ENCODE peak calls at places on chromosomes 13 and 19, in eight cellular contexts. W, F, P, Y, Q, H, D and C are unnamed samples.

GRCh38 chr13:31067416-31068118 is 94.1 kb downstream of the HSPH1 start:
- DNase-seq in W (peak; percentile 62), F (no peak), P (no peak), Y (no peak), Q (no peak), H (no peak), D (no peak), C (no peak)

GRCh38 chr19:4064551-4065260 is 2.0 kb downstream of the ZBTB7A start:
- DNase-seq in W (no peak), F (peak; percentile 35), P (no peak), Y (no peak), Q (peak; percentile 63), H (peak; percentile 87), D (no peak), C (no peak)

GRCh38 chr13:102798653-102799543 is at the start of the genes BIVM and POGLUT2:
- DNase-seq in W (peak; percentile 92), F (peak; percentile 92), P (peak; percentile 91), Y (peak; percentile 63), Q (peak; percentile 88), H (peak; percentile 95), D (peak; percentile 83), C (peak; percentile 71)

GRCh38 chr13:59823495-59823894 is 340.2 kb downstream of the DIAPH3 start:
- DNase-seq in W (peak; percentile 64), F (no peak), P (no peak), Y (no peak), Q (no peak), H (no peak), D (no peak), C (no peak)

GRCh38 chr19:56263319-56263718 is 9.2 kb upstream of the EDDM13 start:
- DNase-seq in W (no peak), F (no peak), P (no peak), Y (no peak), Q (no peak), H (no peak), D (no peak), C (no peak)

GRCh38 chr13:111479412-111479811 is 159.0 kb downstream of the TEX29 start:
- DNase-seq in W (no peak), F (no peak), P (no peak), Y (no peak), Q (no peak), H (no peak), D (no peak), C (no peak)

GRCh38 chr13:73767747-73768315 is 366.4 kb downstream of the KLF12 start:
- DNase-seq in W (peak; percentile 11), F (no peak), P (no peak), Y (no peak), Q (no peak), H (no peak), D (no peak), C (no peak)

GRCh38 chr13:102185375-102185984 is 216.4 kb downstream of the FGF14 start:
- DNase-seq in W (no peak), F (no peak), P (no peak), Y (no peak), Q (no peak), H (no peak), D (no peak), C (no peak)

GRCh38 chr19:58409010-58409790 is 751 bp downstream of the ZNF584 start:
- DNase-seq in W (no peak), F (peak; percentile 34), P (peak; percentile 26), Y (no peak), Q (peak; percentile 33), H (peak; percentile 73), D (no peak), C (peak; percentile 49)

GRCh38 chr13:76630629-76631028 is 255.6 kb downstream of the KCTD12 start:
- DNase-seq in W (no peak), F (peak; percentile 45), P (no peak), Y (no peak), Q (no peak), H (no peak), D (no peak), C (no peak)

GRCh38 chr13:109182777-109183465 is 553.5 kb downstream of the MYO16 start:
- DNase-seq in W (no peak), F (no peak), P (no peak), Y (no peak), Q (no peak), H (no peak), D (no peak), C (no peak)

GRCh38 chr19:3324405-3324856 is 42.0 kb upstream of the NFIC start:
- DNase-seq in W (no peak), F (no peak), P (no peak), Y (no peak), Q (peak; percentile 75), H (peak; percentile 81), D (peak; percentile 55), C (no peak)

GRCh38 chr19:6773323-6773931 is 919 bp downstream of the VAV1 start:
- DNase-seq in W (no peak), F (no peak), P (no peak), Y (no peak), Q (peak; percentile 38), H (peak; percentile 80), D (no peak), C (no peak)

GRCh38 chr13:114011226-114011625 is 37.4 kb upstream of the C13orf46 start:
- DNase-seq in W (no peak), F (no peak), P (no peak), Y (no peak), Q (no peak), H (peak; percentile 59), D (no peak), C (no peak)

GRCh38 chr19:27906081-27906480 is 1306.9 kb downstream of the UQCRFS1 start:
- DNase-seq in W (no peak), F (no peak), P (no peak), Y (no peak), Q (no peak), H (no peak), D (no peak), C (no peak)